ENCODE peak calls at places on chromosomes 6 and 20, in ten cellular contexts. S is AG10803; J is nucleus accumbens; L is RPMI7951; Y is amniotic stem cell; O is tibial artery; W is OCI-LY7; D is vagina; A is iPS-NIHi11; X is activated CD4-positive, alpha-beta T cell treated with anti-CD3 and anti-CD28 coated beads, Interleukin-2, amount 50 U/mL, for 1 hour. U is an unnamed sample.

GRCh38 chr20:58713801-58714339 is 21.3 kb downstream of the NPEPL1 start:
- DNase-seq in S (no peak), J (no peak), L (no peak), Y (no peak), O (peak; percentile 60), W (no peak), D (peak; percentile 74), A (no peak), X (no peak), U (no peak)

GRCh38 chr6:15621203-15622044 is 41.4 kb downstream of the DTNBP1 start:
- DNase-seq in S (peak; percentile 29), J (no peak), L (peak; percentile 7), Y (no peak), O (no peak), W (no peak), D (no peak), A (peak; percentile 29), X (no peak), U (no peak)

GRCh38 chr6:18477301-18477941 is 90.3 kb downstream of the RNF144B start:
- DNase-seq in S (peak; percentile 39), J (no peak), L (no peak), Y (no peak), O (no peak), W (peak; percentile 70), D (no peak), A (no peak), X (no peak), U (peak; percentile 43)

GRCh38 chr6:32108094-32108627 is 977 bp downstream of the TNXB start:
- DNase-seq in S (peak; percentile 38), J (no peak), L (peak; percentile 61), Y (peak; percentile 22), O (peak; percentile 86), W (no peak), D (no peak), A (no peak), X (no peak), U (peak; percentile 69)

GRCh38 chr6:41429506-41430504 is 94.4 kb downstream of the NCR2 start:
- DNase-seq in S (no peak), J (no peak), L (peak; percentile 41), Y (no peak), O (peak; percentile 72), W (no peak), D (no peak), A (no peak), X (no peak), U (no peak)

GRCh38 chr6:100232791-100233573 is 231.7 kb downstream of the SIM1 start:
- DNase-seq in S (no peak), J (no peak), L (no peak), Y (no peak), O (no peak), W (no peak), D (no peak), A (no peak), X (no peak), U (no peak)

GRCh38 chr6:62903263-62903662 is 308.0 kb upstream of the FKBP1C start:
- DNase-seq in S (no peak), J (no peak), L (no peak), Y (no peak), O (no peak), W (no peak), D (no peak), A (no peak), X (no peak), U (no peak)

GRCh38 chr20:50646483-50646996 is 44.8 kb downstream of the RIPOR3 start:
- DNase-seq in S (peak; percentile 97), J (no peak), L (no peak), Y (no peak), O (no peak), W (no peak), D (no peak), A (no peak), X (no peak), U (peak; percentile 85)

GRCh38 chr6:53048431-53049195 is 16.6 kb upstream of the FBXO9 start:
- DNase-seq in S (peak; percentile 87), J (no peak), L (peak; percentile 89), Y (peak; percentile 66), O (no peak), W (peak; percentile 8), D (no peak), A (no peak), X (no peak), U (peak; percentile 77)

GRCh38 chr6:112163295-112164257 is 76.2 kb downstream of the FAM229B start:
- DNase-seq in S (peak; percentile 26), J (no peak), L (peak; percentile 48), Y (peak; percentile 16), O (no peak), W (peak; percentile 59), D (no peak), A (peak; percentile 86), X (peak; percentile 76), U (peak; percentile 79)

GRCh38 chr6:36807143-36807542 is 32.1 kb downstream of the CPNE5 start:
- DNase-seq in S (no peak), J (no peak), L (no peak), Y (no peak), O (no peak), W (no peak), D (no peak), A (no peak), X (no peak), U (no peak)

GRCh38 chr20:10461495-10461894 is 26.4 kb downstream of the SLX4IP start:
- DNase-seq in S (no peak), J (no peak), L (no peak), Y (no peak), O (no peak), W (no peak), D (no peak), A (no peak), X (no peak), U (no peak)

GRCh38 chr20:39674842-39675241 is 712.7 kb downstream of the DHX35 start:
- DNase-seq in S (no peak), J (no peak), L (no peak), Y (no peak), O (no peak), W (no peak), D (no peak), A (no peak), X (no peak), U (no peak)

GRCh38 chr20:38723069-38723981 is 961 bp upstream of the SLC32A1 start:
- DNase-seq in S (peak; percentile 20), J (no peak), L (no peak), Y (no peak), O (no peak), W (no peak), D (no peak), A (peak; percentile 28), X (no peak), U (no peak)

GRCh38 chr20:58094160-58094559 is 134.3 kb downstream of the ANKRD60 start:
- DNase-seq in S (no peak), J (no peak), L (no peak), Y (no peak), O (no peak), W (no peak), D (no peak), A (no peak), X (no peak), U (no peak)

GRCh38 chr6:141744194-141744925 is 388.4 kb upstream of the GJE1 start:
- DNase-seq in S (no peak), J (no peak), L (peak; percentile 29), Y (no peak), O (no peak), W (no peak), D (no peak), A (no peak), X (no peak), U (no peak)

GRCh38 chr6:42727627-42728026 is 5.2 kb upstream of the PRPH2 start:
- DNase-seq in S (no peak), J (no peak), L (no peak), Y (no peak), O (no peak), W (no peak), D (no peak), A (no peak), X (no peak), U (no peak)

GRCh38 chr20:50731930-50732690 is 730 bp downstream of the PARD6B start:
- DNase-seq in S (no peak), J (no peak), L (no peak), Y (no peak), O (no peak), W (peak; percentile 33), D (no peak), A (no peak), X (no peak), U (no peak)

GRCh38 chr6:17394192-17394611 is 807 bp downstream of the CAP2 start:
- DNase-seq in S (peak; percentile 80), J (no peak), L (peak; percentile 83), Y (peak; percentile 48), O (peak; percentile 81), W (no peak), D (no peak), A (peak; percentile 73), X (no peak), U (peak; percentile 89)

GRCh38 chr20:20561841-20562240 is 150.6 kb downstream of the RALGAPA2 start:
- DNase-seq in S (no peak), J (no peak), L (no peak), Y (no peak), O (no peak), W (no peak), D (no peak), A (no peak), X (no peak), U (no peak)

GRCh38 chr6:100549406-100550167 is 84.9 kb upstream of the SIM1 start:
- DNase-seq in S (peak; percentile 59), J (no peak), L (no peak), Y (peak; percentile 40), O (no peak), W (no peak), D (no peak), A (no peak), X (no peak), U (peak; percentile 69)

GRCh38 chr6:132333639-132334516 is 67.4 kb downstream of the MOXD1 start:
- DNase-seq in S (peak; percentile 91), J (no peak), L (peak; percentile 97), Y (no peak), O (no peak), W (no peak), D (no peak), A (peak; percentile 14), X (no peak), U (peak; percentile 58)

GRCh38 chr6:36386495-36387439 is 702 bp downstream of the ETV7 start:
- DNase-seq in S (peak; percentile 54), J (peak; percentile 9), L (peak; percentile 75), Y (peak; percentile 33), O (no peak), W (no peak), D (no peak), A (peak; percentile 54), X (peak; percentile 11), U (peak; percentile 71)

GRCh38 chr6:130041594-130041993 is 23.2 kb downstream of the L3MBTL3 start:
- DNase-seq in S (no peak), J (no peak), L (no peak), Y (no peak), O (no peak), W (no peak), D (no peak), A (no peak), X (no peak), U (no peak)

GRCh38 chr6:80454197-80454596 is 347.7 kb downstream of the BCKDHB start:
- DNase-seq in S (peak; percentile 98), J (no peak), L (peak; percentile 90), Y (peak; percentile 70), O (no peak), W (no peak), D (no peak), A (no peak), X (no peak), U (peak; percentile 79)

GRCh38 chr6:87431263-87431662 is 23.5 kb downstream of the CFAP206 start:
- DNase-seq in S (peak; percentile 10), J (no peak), L (no peak), Y (no peak), O (no peak), W (no peak), D (no peak), A (no peak), X (no peak), U (peak; percentile 2)

GRCh38 chr20:61629361-61630239 is 377.5 kb downstream of the CDH4 start:
- DNase-seq in S (no peak), J (no peak), L (no peak), Y (no peak), O (no peak), W (no peak), D (no peak), A (no peak), X (no peak), U (no peak)

GRCh38 chr20:5864873-5865582 is 85.3 kb downstream of the TRMT6 start:
- DNase-seq in S (peak; percentile 45), J (no peak), L (peak; percentile 65), Y (no peak), O (no peak), W (no peak), D (no peak), A (no peak), X (peak; percentile 16), U (no peak)